ENCODE peak calls at places on chromosomes 1 and 21, in four cellular contexts. One of them, this sample, is unnamed.

GRCh38 chr1:5649795-5650194 is 342.4 kb downstream of the NPHP4 start:
- DNase-seq in heart left ventricle: no peak
- DNase-seq in CD4-positive, alpha-beta memory T cell: no peak
- DNase-seq in psoas muscle: no peak
- DNase-seq in this sample: no peak

GRCh38 chr1:70546726-70547125 is 135.7 kb downstream of the CTH start:
- DNase-seq in CD4-positive, alpha-beta memory T cell: no peak
- DNase-seq in psoas muscle: no peak
- DNase-seq in heart left ventricle: no peak
- DNase-seq in this sample: no peak

GRCh38 chr1:185734929-185735666 is 907 bp downstream of the HMCN1 start:
- DNase-seq in psoas muscle: no peak
- DNase-seq in heart left ventricle: no peak
- DNase-seq in CD4-positive, alpha-beta memory T cell: no peak
- DNase-seq in this sample: no peak

GRCh38 chr1:241413386-241413785 is 56.4 kb upstream of the RGS7 start:
- DNase-seq in heart left ventricle: no peak
- DNase-seq in CD4-positive, alpha-beta memory T cell: no peak
- DNase-seq in psoas muscle: no peak
- DNase-seq in this sample: no peak

GRCh38 chr1:231312389-231312788 is 25.3 kb downstream of the EXOC8 start:
- DNase-seq in psoas muscle: no peak
- DNase-seq in CD4-positive, alpha-beta memory T cell: no peak
- DNase-seq in heart left ventricle: no peak
- DNase-seq in this sample: no peak

GRCh38 chr1:109322974-109323373 is 16.2 kb upstream of the MYBPHL start:
- DNase-seq in psoas muscle: no peak
- DNase-seq in heart left ventricle: no peak
- DNase-seq in CD4-positive, alpha-beta memory T cell: no peak
- DNase-seq in this sample: no peak

GRCh38 chr1:168964478-168964877 is 142.0 kb upstream of the ATP1B1 start:
- DNase-seq in heart left ventricle: no peak
- DNase-seq in CD4-positive, alpha-beta memory T cell: no peak
- DNase-seq in psoas muscle: no peak
- DNase-seq in this sample: no peak

GRCh38 chr1:64082459-64082858 is 121.0 kb upstream of the UBE2U start:
- DNase-seq in heart left ventricle: no peak
- DNase-seq in CD4-positive, alpha-beta memory T cell: no peak
- DNase-seq in psoas muscle: peak; percentile 41
- DNase-seq in this sample: no peak

GRCh38 chr21:39000496-39000895 is 182.8 kb downstream of the PSMG1 start:
- DNase-seq in CD4-positive, alpha-beta memory T cell: no peak
- DNase-seq in psoas muscle: no peak
- DNase-seq in heart left ventricle: peak; percentile 81
- DNase-seq in this sample: peak; percentile 12

GRCh38 chr21:30839304-30839703 is 9.7 kb upstream of the KRTAP7-1 start:
- DNase-seq in psoas muscle: no peak
- DNase-seq in CD4-positive, alpha-beta memory T cell: peak; percentile 5
- DNase-seq in heart left ventricle: no peak
- DNase-seq in this sample: peak; percentile 43

GRCh38 chr1:160171352-160171751 is 19.0 kb upstream of the CASQ1 start:
- DNase-seq in heart left ventricle: no peak
- DNase-seq in CD4-positive, alpha-beta memory T cell: no peak
- DNase-seq in psoas muscle: no peak
- DNase-seq in this sample: no peak
- H3K36me3 ChIP-seq in heart left ventricle: no peaks in the 10 kb centered on the region
- H3K36me3 ChIP-seq in CD4-positive, alpha-beta memory T cell: no peaks in the 10 kb centered on the region
- H3K36me3 ChIP-seq in psoas muscle: no peaks in the 10 kb centered on the region
- H3K36me3 ChIP-seq in this sample: no peaks in the 10 kb centered on the region

GRCh38 chr1:2201062-2201461 is 6.5 kb upstream of the FAAP20 start:
- DNase-seq in heart left ventricle: no peak
- DNase-seq in CD4-positive, alpha-beta memory T cell: no peak
- DNase-seq in psoas muscle: no peak
- DNase-seq in this sample: no peak

GRCh38 chr1:2200308-2200943 is 5.9 kb upstream of the FAAP20 start:
- DNase-seq in psoas muscle: no peak
- DNase-seq in CD4-positive, alpha-beta memory T cell: no peak
- DNase-seq in heart left ventricle: no peak
- DNase-seq in this sample: no peak

GRCh38 chr1:2197732-2198165 is 3.2 kb upstream of the FAAP20 start:
- DNase-seq in CD4-positive, alpha-beta memory T cell: no peak
- DNase-seq in psoas muscle: no peak
- DNase-seq in heart left ventricle: no peak
- DNase-seq in this sample: no peak

GRCh38 chr1:2198571-2198970 is 4.0 kb upstream of the FAAP20 start:
- DNase-seq in psoas muscle: no peak
- DNase-seq in heart left ventricle: no peak
- DNase-seq in CD4-positive, alpha-beta memory T cell: no peak
- DNase-seq in this sample: no peak

GRCh38 chr1:2199042-2199810 is 4.7 kb upstream of the FAAP20 start:
- DNase-seq in heart left ventricle: peak; percentile 96
- DNase-seq in CD4-positive, alpha-beta memory T cell: peak; percentile 81
- DNase-seq in psoas muscle: peak; percentile 94
- DNase-seq in this sample: peak; percentile 95
- H3K4me3 ChIP-seq in heart left ventricle: peak overlapping the region; percentile 37
- H3K4me3 ChIP-seq in CD4-positive, alpha-beta memory T cell: peak overlapping the region; percentile 68
- H3K4me3 ChIP-seq in psoas muscle: peak overlapping the region; percentile 70
- H3K4me3 ChIP-seq in this sample: peak overlapping the region; percentile 46

DNA sequence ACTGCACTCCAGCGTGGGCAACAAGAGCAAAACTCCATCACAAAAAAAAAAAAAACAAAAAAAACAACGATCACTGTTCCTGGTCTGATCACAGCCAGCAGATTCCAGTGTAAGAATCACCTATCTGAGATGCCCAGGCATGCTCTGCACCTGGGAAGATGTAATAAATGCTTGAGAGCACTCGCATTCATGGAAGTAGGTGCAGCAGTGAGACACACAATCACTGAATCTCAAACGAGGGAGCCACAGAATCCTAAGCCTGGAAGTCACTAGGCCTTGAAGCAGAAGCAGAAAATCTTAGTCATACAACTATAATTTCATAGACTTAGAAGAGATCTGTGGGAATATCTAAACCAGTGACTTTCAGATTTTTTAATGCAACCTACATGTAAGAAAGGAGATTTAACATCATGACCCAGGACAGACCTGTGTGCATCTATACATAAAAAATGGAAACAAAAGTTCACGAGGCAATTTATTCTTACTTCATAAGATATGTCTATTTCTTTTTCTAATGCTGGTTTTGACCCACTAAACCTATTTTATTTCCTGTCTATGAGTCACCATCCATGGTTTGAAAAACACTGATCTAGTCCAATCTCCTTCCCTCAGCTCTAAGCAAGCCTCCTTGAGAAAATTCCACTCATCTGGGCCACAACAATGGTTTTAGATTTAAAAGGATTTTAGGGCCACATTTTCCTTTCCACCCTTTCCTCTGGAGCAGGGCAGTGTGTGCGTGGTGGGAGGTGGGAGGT is 30.4 kb downstream of the RIMS3 start:
- DNase-seq in CD4-positive, alpha-beta memory T cell: no peak
- DNase-seq in psoas muscle: no peak
- DNase-seq in heart left ventricle: no peak
- DNase-seq in this sample: no peak
- H3K36me3 ChIP-seq in CD4-positive, alpha-beta memory T cell: no peaks in the 10 kb centered on the region
- H3K36me3 ChIP-seq in psoas muscle: no peaks in the 10 kb centered on the region
- H3K36me3 ChIP-seq in heart left ventricle: no peaks in the 10 kb centered on the region
- H3K36me3 ChIP-seq in this sample: no peaks in the 10 kb centered on the region

GRCh38 chr1:210125143-210125542 is 107.5 kb upstream of the SERTAD4 start:
- DNase-seq in CD4-positive, alpha-beta memory T cell: no peak
- DNase-seq in psoas muscle: no peak
- DNase-seq in heart left ventricle: no peak
- DNase-seq in this sample: no peak
- H3K4me3 ChIP-seq in CD4-positive, alpha-beta memory T cell: no peak overlapping the region
- H3K4me3 ChIP-seq in psoas muscle: no peak overlapping the region
- H3K4me3 ChIP-seq in heart left ventricle: no peak overlapping the region
- H3K4me3 ChIP-seq in this sample: no peak overlapping the region

GRCh38 chr1:11674488-11674887 is 6.5 kb downstream of the MAD2L2 start:
- DNase-seq in psoas muscle: no peak
- DNase-seq in CD4-positive, alpha-beta memory T cell: no peak
- DNase-seq in heart left ventricle: no peak
- DNase-seq in this sample: peak; percentile 55
- H3K36me3 ChIP-seq in psoas muscle: no peaks in the 10 kb centered on the region
- H3K36me3 ChIP-seq in CD4-positive, alpha-beta memory T cell: peaks cover 20% of the 10 kb centered on the region
- H3K36me3 ChIP-seq in heart left ventricle: peaks cover 34% of the 10 kb centered on the region
- H3K36me3 ChIP-seq in this sample: peaks cover 64% of the 10 kb centered on the region

GRCh38 chr1:2415801-2416208 is 3.4 kb upstream of the PEX10 start:
- DNase-seq in CD4-positive, alpha-beta memory T cell: peak; percentile 36
- DNase-seq in psoas muscle: no peak
- DNase-seq in heart left ventricle: no peak
- DNase-seq in this sample: no peak

GRCh38 chr1:2417833-2418225 is 5.5 kb upstream of the PEX10 start:
- DNase-seq in CD4-positive, alpha-beta memory T cell: no peak
- DNase-seq in heart left ventricle: no peak
- DNase-seq in psoas muscle: no peak
- DNase-seq in this sample: no peak

GRCh38 chr1:2415337-2415736 is 3.0 kb upstream of the PEX10 start:
- DNase-seq in heart left ventricle: no peak
- DNase-seq in CD4-positive, alpha-beta memory T cell: no peak
- DNase-seq in psoas muscle: no peak
- DNase-seq in this sample: no peak

GRCh38 chr1:2417083-2417832 is 4.9 kb upstream of the PEX10 start:
- DNase-seq in heart left ventricle: no peak
- DNase-seq in psoas muscle: no peak
- DNase-seq in CD4-positive, alpha-beta memory T cell: no peak
- DNase-seq in this sample: no peak

DNA sequence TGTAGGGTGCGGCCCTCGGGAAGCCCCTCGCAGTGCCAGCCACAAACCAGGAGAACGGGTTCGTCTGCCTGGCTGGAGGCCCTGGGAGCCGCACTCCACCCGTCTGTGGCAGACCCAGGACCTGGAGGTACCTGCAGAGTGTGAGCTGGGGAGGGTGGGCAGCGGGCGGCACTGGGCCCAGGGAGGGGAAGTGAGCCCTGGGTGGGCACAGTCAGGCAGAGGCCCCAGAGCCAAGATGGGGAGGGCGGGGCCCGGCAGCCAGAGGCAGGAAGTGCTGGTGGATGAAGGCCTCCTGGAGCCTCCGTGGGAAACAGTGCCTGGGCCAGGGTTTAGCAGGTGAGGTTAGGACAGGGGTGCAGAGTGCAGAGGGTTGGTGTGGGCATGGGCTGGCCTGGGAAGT is 4.0 kb upstream of the PEX10 start:
- DNase-seq in CD4-positive, alpha-beta memory T cell: no peak
- DNase-seq in psoas muscle: no peak
- DNase-seq in heart left ventricle: no peak
- DNase-seq in this sample: no peak
- H3K4me3 ChIP-seq in CD4-positive, alpha-beta memory T cell: peak overlapping the region; percentile 65
- H3K4me3 ChIP-seq in psoas muscle: no peak overlapping the region
- H3K4me3 ChIP-seq in heart left ventricle: no peak overlapping the region
- H3K4me3 ChIP-seq in this sample: no peak overlapping the region

GRCh38 chr1:21834666-21835065 is 22.6 kb downstream of the LDLRAD2 start:
- DNase-seq in CD4-positive, alpha-beta memory T cell: no peak
- DNase-seq in psoas muscle: no peak
- DNase-seq in heart left ventricle: no peak
- DNase-seq in this sample: no peak

GRCh38 chr1:21836010-21836409 is 23.9 kb downstream of the LDLRAD2 start:
- DNase-seq in CD4-positive, alpha-beta memory T cell: no peak
- DNase-seq in psoas muscle: no peak
- DNase-seq in heart left ventricle: no peak
- DNase-seq in this sample: no peak

GRCh38 chr1:21838359-21839157 is 26.5 kb downstream of the LDLRAD2 start:
- DNase-seq in heart left ventricle: no peak
- DNase-seq in psoas muscle: no peak
- DNase-seq in CD4-positive, alpha-beta memory T cell: no peak
- DNase-seq in this sample: no peak

GRCh38 chr1:21837476-21837875 is 25.4 kb downstream of the LDLRAD2 start:
- DNase-seq in heart left ventricle: no peak
- DNase-seq in psoas muscle: no peak
- DNase-seq in CD4-positive, alpha-beta memory T cell: no peak
- DNase-seq in this sample: no peak

DNA sequence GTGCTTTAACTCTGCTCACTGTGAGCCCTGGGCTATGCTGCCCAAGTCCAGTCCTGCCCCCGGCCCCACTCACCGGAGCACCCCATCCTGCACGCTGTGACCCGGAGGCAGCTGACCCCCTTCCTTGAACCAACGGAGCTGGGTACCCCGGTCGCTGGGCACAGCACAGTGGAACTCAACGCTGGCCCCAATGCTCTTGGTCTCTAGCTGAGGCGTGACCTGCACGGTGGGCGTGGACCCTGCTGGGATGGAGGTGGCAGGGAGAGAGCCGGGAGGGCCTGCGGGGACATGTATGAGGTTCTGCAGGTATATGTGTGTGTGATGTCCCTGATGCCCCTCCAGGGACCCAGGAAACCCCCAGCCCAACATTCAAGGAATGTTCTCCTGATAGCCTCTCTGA is 24.7 kb downstream of the LDLRAD2 start:
- DNase-seq in psoas muscle: no peak
- DNase-seq in CD4-positive, alpha-beta memory T cell: no peak
- DNase-seq in heart left ventricle: no peak
- DNase-seq in this sample: no peak
- H3K36me3 ChIP-seq in psoas muscle: peaks cover 12% of the 10 kb centered on the region
- H3K36me3 ChIP-seq in CD4-positive, alpha-beta memory T cell: no peaks in the 10 kb centered on the region
- H3K36me3 ChIP-seq in heart left ventricle: peaks cover 100% of the 10 kb centered on the region
- H3K36me3 ChIP-seq in this sample: peaks cover 35% of the 10 kb centered on the region

GRCh38 chr1:200406161-200406797 is 3.6 kb downstream of the ZNF281 start:
- DNase-seq in psoas muscle: no peak
- DNase-seq in heart left ventricle: no peak
- DNase-seq in CD4-positive, alpha-beta memory T cell: no peak
- DNase-seq in this sample: no peak
- H3K4me3 ChIP-seq in psoas muscle: peak overlapping the region; percentile 97
- H3K4me3 ChIP-seq in heart left ventricle: no peak overlapping the region
- H3K4me3 ChIP-seq in CD4-positive, alpha-beta memory T cell: no peak overlapping the region
- H3K4me3 ChIP-seq in this sample: peak overlapping the region; percentile 12

DNA sequence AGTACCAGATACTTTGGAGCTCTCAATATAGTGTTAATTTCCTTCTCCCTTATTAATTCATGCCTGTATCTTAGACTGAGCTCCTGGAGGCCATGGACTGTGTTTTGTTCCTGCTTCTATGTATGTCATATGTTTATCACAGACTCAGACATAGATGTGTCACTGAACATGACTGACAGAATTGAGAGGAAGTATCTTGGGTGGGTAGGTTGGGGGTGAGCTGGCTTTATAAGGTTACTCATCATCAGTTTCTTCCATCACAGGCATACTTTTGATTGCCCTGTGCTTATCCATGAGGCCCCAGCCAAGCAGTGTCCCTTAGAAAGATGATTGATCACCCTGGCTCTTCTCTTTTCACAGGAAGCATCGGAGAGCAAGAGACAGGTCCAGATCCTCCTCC is 5.6 kb upstream of the SH3D21 start:
- DNase-seq in CD4-positive, alpha-beta memory T cell: no peak
- DNase-seq in psoas muscle: no peak
- DNase-seq in heart left ventricle: no peak
- DNase-seq in this sample: no peak
- H3K36me3 ChIP-seq in CD4-positive, alpha-beta memory T cell: peaks cover 51% of the 10 kb centered on the region
- H3K36me3 ChIP-seq in psoas muscle: peaks cover 7% of the 10 kb centered on the region
- H3K36me3 ChIP-seq in heart left ventricle: peaks cover 90% of the 10 kb centered on the region
- H3K36me3 ChIP-seq in this sample: peaks cover 42% of the 10 kb centered on the region